ENCODE peak calls at places on chromosomes 3 and 15, in six cellular contexts. Q, T, B, L, M and F are unnamed samples.
A peak's percentile ranks its signal among the peaks of the same experiment; 100 is the strongest.

GRCh38 chr15:57395292-57395691 is 19.0 kb downstream of the CGNL1 start:
- DNase-seq in M (no peak), L (peak; percentile 52), B (peak; percentile 13), Q (no peak), T (no peak), F (peak; percentile 98)

GRCh38 chr15:43376017-43376705 is 5.3 kb downstream of the TUBGCP4 start:
- DNase-seq in M (peak; percentile 45), L (peak; percentile 24), B (peak; percentile 16), Q (no peak), T (no peak), F (no peak)

GRCh38 chr15:61175024-61175423 is 54.1 kb downstream of the RORA start:
- DNase-seq in Q (no peak), L (no peak), T (no peak), B (no peak), M (no peak), F (no peak)

GRCh38 chr15:59087731-59088130 is 17.2 kb upstream of the CCNB2 start:
- DNase-seq in Q (no peak), T (no peak), M (no peak), L (no peak), B (no peak), F (no peak)

GRCh38 chr15:44096596-44096995 is 98.5 kb downstream of the FRMD5 start:
- DNase-seq in Q (no peak), L (no peak), M (no peak), T (no peak), B (no peak), F (no peak)

GRCh38 chr3:114454592-114455251 is 160.9 kb downstream of the TIGIT start:
- DNase-seq in T (no peak), Q (no peak), B (no peak), L (peak; percentile 49), M (no peak), F (no peak)

GRCh38 chr3:52780298-52780585 is 2.8 kb downstream of the ITIH1 start:
- DNase-seq in L (no peak), Q (no peak), T (no peak), B (no peak), M (no peak), F (no peak)

GRCh38 chr3:16474920-16475319 is 38.6 kb downstream of the RFTN1 start:
- DNase-seq in Q (no peak), L (no peak), M (no peak), T (no peak), B (no peak), F (no peak)

GRCh38 chr3:127458698-127459097 is 131.8 kb downstream of the TPRA1 start:
- DNase-seq in Q (no peak), B (no peak), M (peak; percentile 45), T (peak; percentile 39), L (no peak), F (no peak)

GRCh38 chr3:196638922-196639516 is 475 bp upstream of the NRROS start:
- DNase-seq in B (no peak), T (no peak), L (no peak), Q (no peak), M (peak; percentile 35), F (no peak)

GRCh38 chr3:32321095-32321835 is 70.4 kb upstream of the CMTM7 start:
- DNase-seq in B (no peak), T (no peak), L (no peak), Q (no peak), M (no peak), F (no peak)

GRCh38 chr15:55319537-55320325 is 709 bp downstream of the PIGB start:
- DNase-seq in M (peak; percentile 60), T (no peak), L (peak; percentile 24), Q (no peak), B (peak; percentile 32), F (no peak)

GRCh38 chr3:122343654-122344053 is 18.6 kb downstream of the CSTA start:
- DNase-seq in Q (no peak), T (no peak), L (peak; percentile 68), B (no peak), M (no peak), F (no peak)

GRCh38 chr3:3366391-3366790 is 186.9 kb upstream of the CRBN start:
- DNase-seq in T (no peak), Q (no peak), L (no peak), M (no peak), B (no peak), F (no peak)

GRCh38 chr3:169551646-169552045 is 111.9 kb downstream of the MECOM start:
- DNase-seq in B (no peak), Q (no peak), L (no peak), T (no peak), M (no peak), F (no peak)

GRCh38 chr3:74079961-74080562 is 455.3 kb upstream of the PDZRN3 start:
- DNase-seq in T (no peak), Q (no peak), L (no peak), B (no peak), M (no peak), F (no peak)

GRCh38 chr15:31377030-31377429 is 50.4 kb downstream of the KLF13 start:
- DNase-seq in L (no peak), T (no peak), M (no peak), Q (no peak), B (no peak), F (no peak)

GRCh38 chr3:160648701-160649100 is 28.3 kb upstream of the ARL14 start:
- DNase-seq in Q (no peak), B (no peak), T (no peak), L (no peak), M (no peak), F (no peak)

GRCh38 chr3:82640254-82640653 is 878.8 kb upstream of the GBE1 start:
- DNase-seq in Q (no peak), T (no peak), L (no peak), M (no peak), B (no peak), F (no peak)

GRCh38 chr3:156518726-156519125 is 36.2 kb downstream of the SSR3 start:
- DNase-seq in Q (peak; percentile 55), T (no peak), M (no peak), B (no peak), L (peak; percentile 32), F (no peak)

GRCh38 chr3:139764936-139765335 is 87.2 kb upstream of the NMNAT3 start:
- DNase-seq in T (no peak), B (no peak), M (no peak), L (peak; percentile 76), Q (no peak), F (peak; percentile 97)

GRCh38 chr3:169822540-169822939 is 9.8 kb upstream of the LRRC34 start:
- DNase-seq in T (no peak), M (no peak), L (no peak), B (no peak), Q (no peak), F (no peak)

GRCh38 chr15:56732881-56733130 is 503 bp downstream of the ZNF280D start:
- DNase-seq in B (no peak), Q (peak; percentile 66), M (no peak), T (no peak), L (no peak), F (no peak)

GRCh38 chr15:97652700-97653167 is 307.8 kb upstream of the ARRDC4 start:
- DNase-seq in M (no peak), T (peak; percentile 54), Q (no peak), L (peak; percentile 1), B (no peak), F (no peak)

GRCh38 chr3:197734667-197735318 is 1.9 kb downstream of the RUBCN start:
- DNase-seq in Q (no peak), B (peak; percentile 90), M (no peak), T (no peak), L (no peak), F (no peak)
- H3K4me3 ChIP-seq in Q (no peak overlapping the region), B (peak overlapping the region; percentile 81), M (no peak overlapping the region), T (peak overlapping the region; percentile 89), L (no peak overlapping the region), F (no peak overlapping the region)

GRCh38 chr3:71495708-71496472 is 87.6 kb downstream of the FOXP1 start:
- DNase-seq in T (no peak), L (peak; percentile 80), M (peak; percentile 28), B (no peak), Q (no peak), F (no peak)
- H3K4me3 ChIP-seq in T (no peak overlapping the region), L (peak overlapping the region; percentile 24), M (no peak overlapping the region), B (no peak overlapping the region), Q (no peak overlapping the region), F (no peak overlapping the region)

DNA sequence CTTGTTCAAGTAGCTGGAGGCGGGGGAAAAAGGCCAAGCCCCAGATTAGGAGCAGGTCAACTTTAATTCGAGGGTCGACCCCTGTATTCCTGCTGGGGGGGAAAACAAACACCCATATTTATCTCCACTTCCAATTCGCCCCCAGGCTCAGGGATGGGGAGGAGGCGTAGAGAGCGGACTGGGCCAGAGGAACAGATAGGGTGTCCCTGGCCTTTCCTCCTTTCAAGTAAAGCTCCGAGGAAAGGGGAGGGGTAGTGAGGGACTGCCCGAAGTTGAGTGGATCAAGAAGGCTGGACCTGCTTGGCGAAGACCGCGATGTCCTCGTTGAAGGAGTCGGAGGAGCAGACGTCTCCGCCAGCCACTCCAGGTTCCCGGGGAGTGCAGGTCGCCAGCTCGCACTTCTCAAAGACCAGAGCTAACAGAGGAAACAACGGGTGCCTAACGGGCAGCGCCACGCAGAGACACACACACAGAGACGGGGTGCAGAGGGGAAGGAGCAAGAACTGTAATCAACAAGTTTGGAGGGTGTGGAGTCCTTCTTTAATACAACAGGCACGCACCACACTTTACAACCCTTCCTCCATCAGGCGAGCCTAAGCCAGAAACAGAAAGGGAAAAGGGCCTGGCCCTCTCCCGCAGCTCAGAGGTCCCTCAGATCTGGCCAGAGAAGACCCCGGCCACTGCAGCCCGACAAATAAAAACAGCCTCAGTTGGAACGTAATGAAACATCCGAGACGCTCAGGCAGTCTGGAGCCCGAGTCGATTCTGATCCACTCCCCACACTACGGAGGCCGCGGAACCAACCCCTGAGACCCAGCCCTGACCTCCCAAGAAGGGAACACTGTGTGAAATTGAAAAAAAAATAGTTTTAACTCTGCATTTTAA is 4.1 kb downstream of the MEIS2 start:
- DNase-seq in T (peak; percentile 44), M (no peak), B (no peak), L (no peak), Q (no peak), F (no peak)
- H3K4me3 ChIP-seq in T (peak overlapping the region; percentile 89), M (no peak overlapping the region), B (peak overlapping the region; percentile 87), L (no peak overlapping the region), Q (no peak overlapping the region), F (peak overlapping the region; percentile 54)

GRCh38 chr3:147387550-147388394 is 18.6 kb downstream of the ZIC4 start:
- DNase-seq in T (no peak), M (no peak), L (no peak), B (no peak), Q (no peak), F (no peak)
- H3K4me3 ChIP-seq in T (no peak overlapping the region), M (no peak overlapping the region), L (no peak overlapping the region), B (no peak overlapping the region), Q (no peak overlapping the region), F (no peak overlapping the region)

GRCh38 chr15:62344806-62345539 is 179.9 kb upstream of the C2CD4B start:
- DNase-seq in T (no peak), B (peak; percentile 56), M (peak; percentile 63), Q (peak; percentile 29), L (peak; percentile 61), F (peak; percentile 56)
- H3K4me3 ChIP-seq in T (no peak overlapping the region), B (no peak overlapping the region), M (no peak overlapping the region), Q (no peak overlapping the region), L (no peak overlapping the region), F (no peak overlapping the region)